ENCODE peak calls at places on chromosome 10, in four cellular contexts. V is K562, P is HepG2, N is GM12878. E is an unnamed sample.

GRCh38 chr10:124281666-124282065 is 137.1 kb downstream of the OAT start:
- DNase-seq in N (no peak), V (no peak), P (no peak), E (no peak)

GRCh38 chr10:122245136-122245535 is 26.0 kb upstream of the BTBD16 start:
- DNase-seq in V (no peak), P (no peak), N (no peak), E (no peak)

GRCh38 chr10:64148597-64148996 is 627.4 kb downstream of the REEP3 start:
- DNase-seq in V (no peak), N (no peak), P (no peak), E (no peak)

GRCh38 chr10:71995880-71996597 is 31.8 kb downstream of the CHST3 start:
- DNase-seq in N (no peak), P (no peak), V (no peak), E (no peak)

GRCh38 chr10:113899952-113900598 is 45.6 kb downstream of the NHLRC2 start:
- DNase-seq in N (no peak), P (no peak), V (no peak), E (no peak)

GRCh38 chr10:132110713-132111112 is 45.0 kb downstream of the JAKMIP3 start:
- DNase-seq in N (no peak), P (no peak), V (no peak), E (no peak)

GRCh38 chr10:13219685-13220670 is 14.2 kb downstream of the UCMA start:
- DNase-seq in V (peak; percentile 44), N (peak; percentile 5), P (peak; percentile 48), E (peak; percentile 63)

GRCh38 chr10:119209050-119209735 is 1.8 kb downstream of the GRK5 start:
- DNase-seq in N (no peak), P (peak; percentile 59), V (peak; percentile 60), E (peak; percentile 74)

GRCh38 chr10:64449603-64450002 is 928.4 kb downstream of the REEP3 start:
- DNase-seq in N (no peak), V (no peak), P (no peak), E (no peak)

GRCh38 chr10:34808789-34809745 is 6.0 kb downstream of the PARD3 start:
- DNase-seq in V (no peak), P (no peak), N (no peak), E (no peak)

GRCh38 chr10:72693599-72693915 is 1.6 kb downstream of the MCU start:
- DNase-seq in N (no peak), P (no peak), V (no peak), E (no peak)

GRCh38 chr10:113362645-113363091 is 190.2 kb upstream of the HABP2 start:
- DNase-seq in N (no peak), P (no peak), V (no peak), E (no peak)

GRCh38 chr10:80500572-80501380 is 36.9 kb upstream of the SH2D4B start:
- DNase-seq in V (no peak), P (no peak), N (peak; percentile 34), E (no peak)

GRCh38 chr10:77319557-77319956 is 318.1 kb downstream of the KCNMA1 start:
- DNase-seq in P (no peak), N (no peak), V (no peak), E (no peak)

GRCh38 chr10:119401671-119402395 is 140.7 kb downstream of the RGS10 start:
- DNase-seq in N (no peak), V (peak; percentile 25), P (peak; percentile 35), E (no peak)

GRCh38 chr10:71349401-71349800 is 30.3 kb downstream of the SLC29A3 start:
- DNase-seq in V (peak; percentile 55), P (no peak), N (no peak), E (no peak)

GRCh38 chr10:90817173-90817889 is 40.5 kb downstream of the HTR7 start:
- DNase-seq in V (no peak), P (no peak), N (no peak), E (peak; percentile 23)

GRCh38 chr10:119480667-119481066 is 61.9 kb downstream of the RGS10 start:
- DNase-seq in N (no peak), V (no peak), P (no peak), E (no peak)

GRCh38 chr10:91339729-91340128 is 70.4 kb upstream of the HECTD2 start:
- DNase-seq in P (no peak), N (no peak), V (no peak), E (no peak)

GRCh38 chr10:76175533-76176165 is 744.2 kb downstream of the LRMDA start:
- DNase-seq in V (no peak), P (no peak), N (no peak), E (no peak)

GRCh38 chr10:48557511-48558123 is 47.3 kb downstream of the ARHGAP22 start:
- DNase-seq in P (no peak), N (no peak), V (no peak), E (no peak)

GRCh38 chr10:122051609-122052385 is 62.8 kb downstream of the TACC2 start:
- DNase-seq in V (no peak), N (no peak), P (peak; percentile 70), E (no peak)

GRCh38 chr10:70164179-70164578 is 6.1 kb downstream of the SAR1A start:
- DNase-seq in V (no peak), N (no peak), P (no peak), E (no peak)

DNA sequence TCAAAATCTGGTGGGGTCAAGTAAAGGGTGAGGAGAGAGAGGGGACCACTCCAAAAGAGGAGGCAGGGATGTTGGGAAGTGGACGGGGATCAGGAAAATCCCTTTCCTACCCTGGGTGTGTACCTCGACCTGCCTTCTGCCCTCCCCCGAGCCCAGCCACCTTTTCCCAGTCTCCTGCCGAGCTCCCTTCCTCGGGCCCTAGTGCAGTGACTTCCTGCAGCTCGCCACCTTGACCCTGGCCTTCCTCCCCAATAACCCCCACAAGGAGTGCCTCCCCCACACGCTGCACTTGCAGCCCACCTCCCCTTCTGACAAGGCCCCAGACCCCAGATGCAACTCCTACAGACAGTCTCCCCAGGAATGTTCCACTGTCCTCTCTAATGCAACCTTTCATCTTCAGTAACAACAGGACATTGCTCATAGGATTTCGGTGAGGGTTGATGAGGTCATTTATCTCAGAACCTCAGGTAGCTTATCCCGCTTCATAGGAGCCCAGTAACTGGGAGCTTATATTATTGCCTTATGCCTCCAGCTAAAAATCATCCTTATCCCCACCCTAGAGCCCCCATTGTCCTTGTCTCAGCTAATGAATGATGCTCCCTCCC is 90.1 kb downstream of the MKI67 start:
- DNase-seq in V (no peak), N (no peak), P (no peak), E (no peak)
- TF ChIP-seq BRCA1 in V (no peak), N (no peak), P (no peak), E (no peak)

DNA sequence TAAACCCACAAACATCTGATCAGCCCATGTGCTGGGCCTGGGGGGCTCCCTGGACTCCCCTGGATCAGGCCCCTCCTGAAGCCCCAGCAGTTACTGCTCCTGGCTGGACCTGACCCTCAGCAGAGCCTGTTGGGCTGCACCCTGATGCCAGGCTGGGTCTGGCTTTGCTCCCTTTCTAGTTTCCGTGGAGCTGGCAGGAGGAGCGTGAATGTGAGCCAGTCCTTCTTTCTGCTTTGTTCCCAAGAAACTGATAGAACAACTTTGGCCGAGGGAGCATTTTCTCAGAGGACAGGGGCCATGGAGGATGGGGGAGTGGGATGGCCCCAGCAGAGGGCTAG is 128.2 kb downstream of the NEURL1 start:
- DNase-seq in N (no peak), V (no peak), P (no peak), E (no peak)
- TF ChIP-seq BRCA1 in N (no peak), V (no peak), P (no peak), E (no peak)

GRCh38 chr10:88983206-88983605 is 7.4 kb upstream of the FAS start:
- DNase-seq in N (no peak), V (no peak), P (no peak), E (no peak)
- TF ChIP-seq BRCA1 in N (no peak), V (no peak), P (no peak), E (no peak)

DNA sequence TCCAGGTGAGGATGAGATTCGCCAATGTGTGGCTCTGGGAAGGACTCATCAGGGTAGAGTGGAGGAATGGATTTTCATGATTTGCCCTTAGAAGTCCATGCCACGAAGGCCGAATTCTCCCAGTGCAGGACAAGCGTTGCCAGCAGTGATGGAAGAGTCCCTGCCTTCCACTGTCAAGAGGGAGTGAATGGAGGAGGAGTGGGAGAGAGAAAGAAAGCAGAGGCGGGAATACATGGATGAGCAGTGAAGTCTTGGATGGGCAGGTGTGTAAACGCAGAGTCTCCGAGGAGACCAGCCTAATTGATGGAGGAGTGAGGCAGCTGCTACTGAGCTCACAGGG is 419.2 kb downstream of the GLRX3 start:
- DNase-seq in V (no peak), N (no peak), P (no peak), E (no peak)
- TF ChIP-seq BRCA1 in V (no peak), N (no peak), P (no peak), E (no peak)

GRCh38 chr10:111206521-111206920 is 129.7 kb downstream of the ADRA2A start:
- DNase-seq in N (no peak), V (no peak), P (no peak), E (no peak)

GRCh38 chr10:111208951-111209350 is 132.1 kb downstream of the ADRA2A start:
- DNase-seq in N (no peak), P (no peak), V (no peak), E (no peak)

GRCh38 chr10:111204880-111205279 is 128.1 kb downstream of the ADRA2A start:
- DNase-seq in N (no peak), V (no peak), P (no peak), E (no peak)

GRCh38 chr10:111209666-111210065 is 132.8 kb downstream of the ADRA2A start:
- DNase-seq in N (no peak), P (no peak), V (no peak), E (no peak)

GRCh38 chr10:111207525-111207924 is 130.7 kb downstream of the ADRA2A start:
- DNase-seq in V (no peak), N (no peak), P (no peak), E (no peak)
- TF ChIP-seq BRCA1 in V (no peak), N (no peak), P (no peak), E (no peak)

DNA sequence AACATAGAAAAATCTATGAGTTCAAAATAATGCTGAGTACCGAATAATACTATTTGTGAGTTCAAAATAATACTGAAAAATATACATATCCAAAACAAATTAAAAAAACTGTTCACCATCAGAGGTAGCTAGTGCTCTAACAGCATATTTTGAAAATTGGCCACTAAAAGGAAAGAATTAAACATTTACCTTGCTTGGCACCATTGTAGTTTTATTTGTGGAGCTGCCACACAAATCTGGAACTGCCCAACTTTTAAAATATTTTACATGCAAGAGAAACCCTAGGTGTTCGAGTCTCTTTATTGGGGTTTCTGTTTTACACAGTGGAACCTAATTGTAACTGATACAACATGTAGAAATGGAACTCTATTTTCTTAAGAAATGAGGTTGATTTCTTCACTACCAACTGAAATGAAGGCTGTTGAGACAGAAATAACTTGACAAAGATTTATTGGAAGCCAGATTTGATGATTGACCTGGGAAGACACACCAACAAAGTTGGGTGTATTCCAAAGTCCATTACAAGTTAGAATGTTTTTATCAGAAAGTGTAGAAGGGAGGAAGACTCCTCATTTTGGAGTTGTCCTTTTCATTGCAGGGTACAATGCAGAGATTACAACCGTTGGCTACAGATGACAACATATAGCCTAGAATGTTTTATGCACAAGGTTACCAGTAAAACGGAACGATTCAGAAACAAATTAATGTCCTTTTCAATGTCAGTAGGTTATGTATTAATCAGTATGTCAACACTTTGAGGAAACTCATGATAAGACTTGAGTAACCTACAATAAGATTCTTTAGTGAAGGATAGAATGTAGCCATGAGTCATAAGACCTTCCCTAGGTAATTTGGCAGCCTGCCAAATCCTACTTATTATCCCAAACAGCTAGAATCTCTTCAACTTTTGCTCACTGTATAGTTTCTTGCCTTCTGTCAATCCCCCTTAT is 73.8 kb upstream of the PAPSS2 start:
- DNase-seq in V (no peak), N (no peak), P (peak; percentile 50), E (no peak)
- TF ChIP-seq BRCA1 in V (no peak), N (no peak), P (no peak), E (no peak)

E was measured in H1.